ENCODE peak calls at places on chromosomes 3 and 15, in ten cellular contexts. T is cerebellum, O is fibroblast of pulmonary artery, G is neural progenitor cell, I is small intestine, M is GM10248, L is WTC11, Z is NAMALWA, P is neural crest cell, X is cardiac muscle cell. W is an unnamed sample.

GRCh38 chr3:58178528-58179234 is 32.1 kb downstream of the DNASE1L3 start:
- DNase-seq in T (no peak), O (no peak), G (no peak), I (no peak), M (no peak), L (no peak), Z (no peak), P (no peak), X (no peak), W (no peak)

GRCh38 chr15:90465140-90465929 is 64.4 kb upstream of the CRTC3 start:
- DNase-seq in T (no peak), O (peak), G (no peak), I (no peak), M (no peak), L (no peak), Z (no peak), P (no peak), X (peak), W (peak)

GRCh38 chr3:14451844-14452533 is 49.6 kb downstream of the SLC6A6 start:
- DNase-seq in T (no peak), O (peak), G (no peak), I (peak), M (no peak), L (no peak), Z (no peak), P (no peak), X (peak), W (peak)

GRCh38 chr3:126782554-126782953 is 78.5 kb downstream of the CHCHD6 start:
- DNase-seq in T (no peak), O (peak), G (no peak), I (peak), M (no peak), L (no peak), Z (no peak), P (no peak), X (peak), W (peak)

GRCh38 chr15:58462547-58462946 is 30.8 kb downstream of the LIPC start:
- DNase-seq in T (no peak), O (no peak), G (peak), I (peak), M (no peak), L (no peak), Z (no peak), P (no peak), X (no peak), W (no peak)

GRCh38 chr3:109364088-109364487 is 26.7 kb upstream of the DPPA4 start:
- DNase-seq in T (no peak), O (no peak), G (no peak), I (no peak), M (no peak), L (no peak), Z (no peak), P (no peak), X (no peak), W (no peak)

GRCh38 chr3:43410575-43410974 is 124.2 kb downstream of the SNRK start:
- DNase-seq in T (no peak), O (no peak), G (no peak), I (no peak), M (no peak), L (no peak), Z (no peak), P (no peak), X (no peak), W (no peak)

GRCh38 chr3:143751643-143752178 is 96.6 kb downstream of the SLC9A9 start:
- DNase-seq in T (no peak), O (no peak), G (no peak), I (no peak), M (no peak), L (no peak), Z (peak), P (no peak), X (no peak), W (no peak)

GRCh38 chr15:52788099-52788986 is 1.8 kb downstream of the ONECUT1 start:
- DNase-seq in T (no peak), O (no peak), G (peak), I (no peak), M (peak), L (no peak), Z (no peak), P (no peak), X (no peak), W (no peak)